ENCODE peak calls at places on chromosomes 1 and 21, in seven cellular contexts. W is GM04504, R is SW 1271, L is NCI-H2171, D is Right ventricle myocardium superior, E is AG09309, B is occipital lobe. O is an unnamed sample.

GRCh38 chr1:153768316-153769126 is 6.7 kb upstream of the SLC27A3 start:
- DNase-seq in W (no peak), R (no peak), L (no peak), D (no peak), E (no peak), B (no peak), O (no peak)

GRCh38 chr1:201970334-201971159 is 11.9 kb upstream of the RNPEP start:
- DNase-seq in W (no peak), R (no peak), L (peak), D (no peak), E (no peak), B (no peak), O (no peak)

GRCh38 chr1:160006312-160006940 is 25.4 kb downstream of the PIGM start:
- DNase-seq in W (peak), R (peak), L (peak), D (peak), E (peak), B (peak), O (peak)

GRCh38 chr21:17491716-17492414 is 21.0 kb upstream of the CXADR start:
- DNase-seq in W (peak), R (peak), L (no peak), D (no peak), E (peak), B (no peak), O (peak)

GRCh38 chr1:156124557-156125483 is 10.3 kb downstream of the LMNA start:
- DNase-seq in W (no peak), R (no peak), L (no peak), D (peak), E (no peak), B (no peak), O (no peak)

GRCh38 chr21:45070970-45071369 is 3.4 kb upstream of the ADARB1 start:
- DNase-seq in W (no peak), R (no peak), L (no peak), D (no peak), E (no peak), B (no peak), O (no peak)

GRCh38 chr1:52669696-52670095 is 28.5 kb downstream of the COA7 start:
- DNase-seq in W (peak), R (no peak), L (no peak), D (no peak), E (peak), B (no peak), O (peak)

GRCh38 chr1:165883056-165883455 is 55.6 kb downstream of the UCK2 start:
- DNase-seq in W (no peak), R (peak), L (no peak), D (no peak), E (no peak), B (no peak), O (no peak)

GRCh38 chr1:47459263-47459788 is 21.5 kb downstream of the FOXD2 start:
- DNase-seq in W (no peak), R (no peak), L (no peak), D (no peak), E (no peak), B (no peak), O (no peak)

GRCh38 chr1:28860332-28861073 is 48.5 kb downstream of the OPRD1 start:
- DNase-seq in W (no peak), R (no peak), L (peak), D (no peak), E (no peak), B (no peak), O (no peak)

GRCh38 chr1:5921671-5922070 is 70.6 kb downstream of the NPHP4 start:
- DNase-seq in W (no peak), R (no peak), L (no peak), D (no peak), E (no peak), B (no peak), O (no peak)

GRCh38 chr21:37582613-37583012 is 216.0 kb downstream of the DYRK1A start:
- DNase-seq in W (peak), R (peak), L (no peak), D (no peak), E (peak), B (peak), O (peak)

GRCh38 chr1:209409786-209410185 is 173.7 kb upstream of the CAMK1G start:
- DNase-seq in W (no peak), R (no peak), L (no peak), D (no peak), E (peak), B (no peak), O (no peak)

GRCh38 chr1:167465018-167465417 is 53.3 kb downstream of the CD247 start:
- DNase-seq in W (no peak), R (no peak), L (no peak), D (no peak), E (no peak), B (no peak), O (no peak)

GRCh38 chr1:207034208-207034607 is 1.7 kb upstream of the C1orf116 start:
- DNase-seq in W (no peak), R (no peak), L (no peak), D (no peak), E (no peak), B (no peak), O (no peak)

GRCh38 chr1:6041432-6042062 is 4.1 kb upstream of the KCNAB2 start:
- DNase-seq in W (no peak), R (no peak), L (no peak), D (no peak), E (no peak), B (no peak), O (no peak)

GRCh38 chr1:111203681-111204210 is 3.3 kb upstream of the DENND2D start:
- DNase-seq in W (no peak), R (no peak), L (peak), D (peak), E (no peak), B (no peak), O (no peak)

GRCh38 chr1:51044834-51045233 is 57.2 kb upstream of the C1orf185 start:
- DNase-seq in W (no peak), R (no peak), L (no peak), D (no peak), E (no peak), B (no peak), O (no peak)

GRCh38 chr1:96882096-96882495 is 160.5 kb downstream of the PTBP2 start:
- DNase-seq in W (no peak), R (no peak), L (no peak), D (no peak), E (no peak), B (no peak), O (no peak)

GRCh38 chr21:45549670-45550463 is 7.6 kb upstream of the SLC19A1 start:
- DNase-seq in W (no peak), R (no peak), L (no peak), D (no peak), E (no peak), B (no peak), O (no peak)

GRCh38 chr1:209053587-209053986 is 529.9 kb upstream of the CAMK1G start:
- DNase-seq in W (no peak), R (no peak), L (no peak), D (no peak), E (no peak), B (no peak), O (no peak)

GRCh38 chr1:100206301-100206700 is 28.2 kb upstream of the LRRC39 start:
- DNase-seq in W (no peak), R (no peak), L (no peak), D (no peak), E (no peak), B (no peak), O (no peak)

GRCh38 chr1:189970331-189971230 is 507.1 kb downstream of the BRINP3 start:
- DNase-seq in W (no peak), R (no peak), L (no peak), D (no peak), E (no peak), B (no peak), O (no peak)

GRCh38 chr1:3403388-3404179 is 50.9 kb upstream of the ARHGEF16 start:
- DNase-seq in W (no peak), R (no peak), L (peak), D (no peak), E (no peak), B (no peak), O (no peak)

GRCh38 chr1:40315239-40315794 is 1.8 kb downstream of the COL9A2 start:
- DNase-seq in W (peak), R (no peak), L (peak), D (peak), E (peak), B (peak), O (peak)

GRCh38 chr1:199272690-199273089 is 633.9 kb downstream of the PTPRC start:
- DNase-seq in W (peak), R (peak), L (no peak), D (peak), E (peak), B (no peak), O (peak)

GRCh38 chr1:32651461-32652073 is 559 bp downstream of the RBBP4 start:
- DNase-seq in W (no peak), R (no peak), L (peak), D (no peak), E (no peak), B (no peak), O (no peak)

GRCh38 chr1:89873757-89874156 is 52.9 kb downstream of the LRRC8D start:
- DNase-seq in W (peak), R (no peak), L (no peak), D (no peak), E (peak), B (no peak), O (no peak)

GRCh38 chr21:38796426-38796825 is 9.3 kb upstream of the ETS2 start:
- DNase-seq in W (no peak), R (no peak), L (no peak), D (no peak), E (no peak), B (no peak), O (no peak)

GRCh38 chr1:32626176-32626575 is 24.2 kb downstream of the ZBTB8OS start:
- DNase-seq in W (no peak), R (no peak), L (no peak), D (no peak), E (no peak), B (no peak), O (no peak)

O was measured in amniotic stem cell.